ENCODE peak calls at places on chromosomes 2 and 18, in ten cellular contexts. One of them, this sample, is unnamed.

GRCh38 chr2:218993345-218994315 is at the start of gene CRYBA2:
- DNase-seq in HFFc6: no peak
- DNase-seq in GM04504: no peak
- DNase-seq in NCI-H1105: peak; percentile 36
- DNase-seq in tibial artery: no peak
- DNase-seq in sciatic nerve: no peak
- DNase-seq in CD8-positive, alpha-beta memory T cell: no peak
- DNase-seq in brain microvascular endothelial cell: no peak
- DNase-seq in NCI-H2029: no peak
- DNase-seq in naive B cell: no peak
- DNase-seq in this sample: no peak

GRCh38 chr2:224405412-224405811 is 3.5 kb upstream of the FAM124B start:
- DNase-seq in tibial artery: no peak
- DNase-seq in NCI-H2029: no peak
- DNase-seq in GM04504: no peak
- DNase-seq in HFFc6: no peak
- DNase-seq in NCI-H1105: no peak
- DNase-seq in CD8-positive, alpha-beta memory T cell: no peak
- DNase-seq in sciatic nerve: no peak
- DNase-seq in brain microvascular endothelial cell: no peak
- DNase-seq in naive B cell: no peak
- DNase-seq in this sample: no peak

GRCh38 chr2:85002534-85002933 is 31.6 kb downstream of the KCMF1 start:
- DNase-seq in NCI-H2029: no peak
- DNase-seq in HFFc6: no peak
- DNase-seq in NCI-H1105: no peak
- DNase-seq in sciatic nerve: no peak
- DNase-seq in CD8-positive, alpha-beta memory T cell: no peak
- DNase-seq in naive B cell: no peak
- DNase-seq in brain microvascular endothelial cell: no peak
- DNase-seq in GM04504: no peak
- DNase-seq in tibial artery: no peak
- DNase-seq in this sample: no peak

GRCh38 chr2:107932986-107933385 is 53.3 kb upstream of the SLC5A7 start:
- DNase-seq in HFFc6: peak; percentile 5
- DNase-seq in sciatic nerve: no peak
- DNase-seq in NCI-H1105: peak; percentile 31
- DNase-seq in naive B cell: no peak
- DNase-seq in CD8-positive, alpha-beta memory T cell: no peak
- DNase-seq in NCI-H2029: peak; percentile 2
- DNase-seq in tibial artery: no peak
- DNase-seq in brain microvascular endothelial cell: no peak
- DNase-seq in GM04504: no peak
- DNase-seq in this sample: no peak

GRCh38 chr2:72973566-72974435 is 56.5 kb downstream of the EMX1 start:
- DNase-seq in brain microvascular endothelial cell: peak; percentile 40
- DNase-seq in naive B cell: peak; percentile 12
- DNase-seq in CD8-positive, alpha-beta memory T cell: no peak
- DNase-seq in tibial artery: no peak
- DNase-seq in NCI-H2029: peak; percentile 38
- DNase-seq in HFFc6: peak; percentile 22
- DNase-seq in NCI-H1105: peak; percentile 44
- DNase-seq in GM04504: peak; percentile 10
- DNase-seq in sciatic nerve: no peak
- DNase-seq in this sample: no peak

GRCh38 chr2:38274286-38275276 is 102.5 kb downstream of the ATL2 start:
- DNase-seq in GM04504: peak; percentile 51
- DNase-seq in tibial artery: no peak
- DNase-seq in NCI-H1105: peak; percentile 57
- DNase-seq in HFFc6: peak; percentile 76
- DNase-seq in sciatic nerve: no peak
- DNase-seq in naive B cell: peak; percentile 24
- DNase-seq in CD8-positive, alpha-beta memory T cell: peak; percentile 25
- DNase-seq in NCI-H2029: peak; percentile 5
- DNase-seq in brain microvascular endothelial cell: peak; percentile 80
- DNase-seq in this sample: peak; percentile 70

GRCh38 chr2:213934560-213934959 is 476.3 kb upstream of the VWC2L start:
- DNase-seq in tibial artery: no peak
- DNase-seq in naive B cell: peak; percentile 18
- DNase-seq in NCI-H1105: no peak
- DNase-seq in NCI-H2029: no peak
- DNase-seq in sciatic nerve: no peak
- DNase-seq in GM04504: no peak
- DNase-seq in brain microvascular endothelial cell: peak; percentile 42
- DNase-seq in HFFc6: peak; percentile 12
- DNase-seq in CD8-positive, alpha-beta memory T cell: peak; percentile 2
- DNase-seq in this sample: peak; percentile 5

GRCh38 chr2:239939736-239940483 is 85.2 kb downstream of the NDUFA10 start:
- DNase-seq in brain microvascular endothelial cell: no peak
- DNase-seq in HFFc6: no peak
- DNase-seq in GM04504: no peak
- DNase-seq in naive B cell: no peak
- DNase-seq in sciatic nerve: peak; percentile 17
- DNase-seq in NCI-H2029: no peak
- DNase-seq in CD8-positive, alpha-beta memory T cell: no peak
- DNase-seq in tibial artery: peak; percentile 57
- DNase-seq in NCI-H1105: no peak
- DNase-seq in this sample: no peak

GRCh38 chr2:237202288-237203030 is 116.8 kb downstream of the COPS8 start:
- DNase-seq in naive B cell: no peak
- DNase-seq in brain microvascular endothelial cell: no peak
- DNase-seq in NCI-H2029: no peak
- DNase-seq in tibial artery: no peak
- DNase-seq in CD8-positive, alpha-beta memory T cell: no peak
- DNase-seq in GM04504: no peak
- DNase-seq in NCI-H1105: no peak
- DNase-seq in HFFc6: no peak
- DNase-seq in sciatic nerve: no peak
- DNase-seq in this sample: no peak

GRCh38 chr2:181772334-181772733 is 92.0 kb upstream of the NEUROD1 start:
- DNase-seq in tibial artery: no peak
- DNase-seq in naive B cell: no peak
- DNase-seq in NCI-H1105: no peak
- DNase-seq in CD8-positive, alpha-beta memory T cell: no peak
- DNase-seq in brain microvascular endothelial cell: no peak
- DNase-seq in NCI-H2029: no peak
- DNase-seq in GM04504: no peak
- DNase-seq in HFFc6: no peak
- DNase-seq in sciatic nerve: no peak
- DNase-seq in this sample: no peak

GRCh38 chr2:232476791-232477190 is 10.8 kb downstream of the ECEL1 start:
- DNase-seq in GM04504: no peak
- DNase-seq in naive B cell: no peak
- DNase-seq in sciatic nerve: peak; percentile 36
- DNase-seq in NCI-H1105: no peak
- DNase-seq in NCI-H2029: no peak
- DNase-seq in brain microvascular endothelial cell: no peak
- DNase-seq in HFFc6: no peak
- DNase-seq in tibial artery: peak; percentile 38
- DNase-seq in CD8-positive, alpha-beta memory T cell: no peak
- DNase-seq in this sample: no peak

GRCh38 chr2:29532451-29532850 is 388.9 kb downstream of the ALK start:
- DNase-seq in sciatic nerve: no peak
- DNase-seq in brain microvascular endothelial cell: no peak
- DNase-seq in CD8-positive, alpha-beta memory T cell: no peak
- DNase-seq in tibial artery: no peak
- DNase-seq in HFFc6: no peak
- DNase-seq in GM04504: no peak
- DNase-seq in NCI-H2029: no peak
- DNase-seq in naive B cell: no peak
- DNase-seq in NCI-H1105: no peak
- DNase-seq in this sample: no peak

GRCh38 chr2:55017880-55018279 is 32.4 kb downstream of the RTN4 start:
- DNase-seq in brain microvascular endothelial cell: no peak
- DNase-seq in naive B cell: no peak
- DNase-seq in NCI-H1105: no peak
- DNase-seq in CD8-positive, alpha-beta memory T cell: no peak
- DNase-seq in tibial artery: no peak
- DNase-seq in HFFc6: no peak
- DNase-seq in GM04504: no peak
- DNase-seq in sciatic nerve: no peak
- DNase-seq in NCI-H2029: no peak
- DNase-seq in this sample: no peak

GRCh38 chr2:240953426-240954425 is 44.7 kb upstream of the SNED1 start:
- DNase-seq in naive B cell: no peak
- DNase-seq in tibial artery: peak; percentile 12
- DNase-seq in NCI-H1105: no peak
- DNase-seq in HFFc6: no peak
- DNase-seq in GM04504: no peak
- DNase-seq in CD8-positive, alpha-beta memory T cell: no peak
- DNase-seq in NCI-H2029: no peak
- DNase-seq in brain microvascular endothelial cell: no peak
- DNase-seq in sciatic nerve: peak; percentile 57
- DNase-seq in this sample: no peak

GRCh38 chr2:70248810-70249438 is 496 bp upstream of the TIA1 start:
- DNase-seq in GM04504: no peak
- DNase-seq in brain microvascular endothelial cell: peak; percentile 83
- DNase-seq in tibial artery: peak; percentile 92
- DNase-seq in NCI-H2029: peak; percentile 82
- DNase-seq in NCI-H1105: peak; percentile 87
- DNase-seq in naive B cell: peak; percentile 87
- DNase-seq in HFFc6: no peak
- DNase-seq in CD8-positive, alpha-beta memory T cell: no peak
- DNase-seq in sciatic nerve: peak; percentile 95
- DNase-seq in this sample: no peak

GRCh38 chr2:9649261-9649660 is 18.5 kb upstream of the YWHAQ start:
- DNase-seq in tibial artery: no peak
- DNase-seq in GM04504: no peak
- DNase-seq in CD8-positive, alpha-beta memory T cell: no peak
- DNase-seq in HFFc6: no peak
- DNase-seq in naive B cell: no peak
- DNase-seq in sciatic nerve: no peak
- DNase-seq in brain microvascular endothelial cell: no peak
- DNase-seq in NCI-H2029: no peak
- DNase-seq in NCI-H1105: no peak
- DNase-seq in this sample: no peak

GRCh38 chr18:23311346-23312103 is 141.6 kb upstream of the RIOK3 start:
- DNase-seq in naive B cell: no peak
- DNase-seq in tibial artery: peak; percentile 90
- DNase-seq in brain microvascular endothelial cell: peak; percentile 89
- DNase-seq in CD8-positive, alpha-beta memory T cell: no peak
- DNase-seq in sciatic nerve: peak; percentile 81
- DNase-seq in GM04504: peak; percentile 74
- DNase-seq in NCI-H1105: no peak
- DNase-seq in NCI-H2029: no peak
- DNase-seq in HFFc6: peak; percentile 74
- DNase-seq in this sample: peak; percentile 75

GRCh38 chr18:46071894-46072867 is at the start of gene PSTPIP2:
- DNase-seq in sciatic nerve: peak; percentile 81
- DNase-seq in GM04504: no peak
- DNase-seq in HFFc6: peak; percentile 44
- DNase-seq in naive B cell: peak; percentile 36
- DNase-seq in tibial artery: peak; percentile 82
- DNase-seq in NCI-H2029: no peak
- DNase-seq in NCI-H1105: peak; percentile 31
- DNase-seq in brain microvascular endothelial cell: peak; percentile 47
- DNase-seq in CD8-positive, alpha-beta memory T cell: peak; percentile 57
- DNase-seq in this sample: no peak

GRCh38 chr2:99910903-99911302 is 231.5 kb downstream of the AFF3 start:
- DNase-seq in GM04504: no peak
- DNase-seq in sciatic nerve: no peak
- DNase-seq in NCI-H2029: no peak
- DNase-seq in tibial artery: no peak
- DNase-seq in brain microvascular endothelial cell: no peak
- DNase-seq in CD8-positive, alpha-beta memory T cell: no peak
- DNase-seq in HFFc6: no peak
- DNase-seq in NCI-H1105: no peak
- DNase-seq in naive B cell: no peak
- DNase-seq in this sample: no peak

GRCh38 chr2:69169990-69170389 is 157.0 kb downstream of the ANTXR1 start:
- DNase-seq in naive B cell: no peak
- DNase-seq in brain microvascular endothelial cell: no peak
- DNase-seq in NCI-H2029: no peak
- DNase-seq in sciatic nerve: no peak
- DNase-seq in NCI-H1105: no peak
- DNase-seq in CD8-positive, alpha-beta memory T cell: no peak
- DNase-seq in HFFc6: peak; percentile 53
- DNase-seq in GM04504: no peak
- DNase-seq in tibial artery: no peak
- DNase-seq in this sample: no peak

GRCh38 chr2:96529376-96530143 is 7.0 kb upstream of the ARID5A start:
- DNase-seq in naive B cell: no peak
- DNase-seq in HFFc6: no peak
- DNase-seq in NCI-H1105: no peak
- DNase-seq in NCI-H2029: no peak
- DNase-seq in brain microvascular endothelial cell: no peak
- DNase-seq in GM04504: no peak
- DNase-seq in CD8-positive, alpha-beta memory T cell: no peak
- DNase-seq in tibial artery: no peak
- DNase-seq in sciatic nerve: no peak
- DNase-seq in this sample: no peak

GRCh38 chr2:207418422-207418821 is 111.3 kb upstream of the CREB1 start:
- DNase-seq in NCI-H1105: no peak
- DNase-seq in sciatic nerve: no peak
- DNase-seq in CD8-positive, alpha-beta memory T cell: no peak
- DNase-seq in tibial artery: no peak
- DNase-seq in brain microvascular endothelial cell: no peak
- DNase-seq in GM04504: no peak
- DNase-seq in naive B cell: no peak
- DNase-seq in HFFc6: no peak
- DNase-seq in NCI-H2029: no peak
- DNase-seq in this sample: no peak

GRCh38 chr2:72991439-72991725 is 74.1 kb downstream of the EMX1 start:
- DNase-seq in naive B cell: no peak
- DNase-seq in NCI-H2029: no peak
- DNase-seq in NCI-H1105: no peak
- DNase-seq in sciatic nerve: no peak
- DNase-seq in GM04504: no peak
- DNase-seq in CD8-positive, alpha-beta memory T cell: no peak
- DNase-seq in tibial artery: peak; percentile 31
- DNase-seq in brain microvascular endothelial cell: no peak
- DNase-seq in HFFc6: no peak
- DNase-seq in this sample: no peak

This sample was measured in AG09309.